ENCODE peak calls at places on chromosomes 16 and 17, in nine cellular contexts. Q is Peyer's patch, O is dorsolateral prefrontal cortex, C is hepatocyte, S is cardiac muscle cell, T is prostate gland, W is HL-60, B is kidney epithelial cell, P is K562. E is an unnamed sample.

GRCh38 chr16:71645450-71645849 is 19.5 kb downstream of the MARVELD3 start:
- DNase-seq in Q (peak), O (no peak), C (peak), S (peak), T (no peak), W (peak), B (no peak), P (peak), E (peak)

GRCh38 chr16:50692999-50693781 is at the start of gene NOD2:
- DNase-seq in Q (no peak), O (no peak), C (peak), S (peak), T (no peak), W (no peak), B (no peak), P (no peak), E (peak)

GRCh38 chr17:10737168-10737622 is 7.4 kb upstream of the TMEM220 start:
- DNase-seq in Q (peak), O (peak), C (peak), S (peak), T (peak), W (peak), B (no peak), P (peak), E (peak)

GRCh38 chr16:66650707-66651473 is 45.7 kb downstream of the CMTM4 start:
- DNase-seq in Q (peak), O (peak), C (peak), S (peak), T (peak), W (peak), B (peak), P (peak), E (peak)

GRCh38 chr16:68287276-68288251 is 23.2 kb downstream of the SLC7A6OS start:
- DNase-seq in Q (peak), O (no peak), C (no peak), S (no peak), T (no peak), W (no peak), B (no peak), P (peak), E (no peak)

GRCh38 chr17:73645050-73645871 is 1.0 kb upstream of the SDK2 start:
- DNase-seq in Q (peak), O (peak), C (peak), S (peak), T (peak), W (peak), B (no peak), P (no peak), E (no peak)

GRCh38 chr17:64774888-64775600 is 112.9 kb upstream of the SMURF2 start:
- DNase-seq in Q (peak), O (no peak), C (no peak), S (no peak), T (no peak), W (no peak), B (no peak), P (no peak), E (no peak)

GRCh38 chr17:32943206-32943605 is 15.3 kb downstream of the TMEM98 start:
- DNase-seq in Q (no peak), O (no peak), C (no peak), S (no peak), T (no peak), W (no peak), B (no peak), P (no peak), E (no peak)

GRCh38 chr17:82054351-82055022 is 2.8 kb downstream of the GPS1 start:
- DNase-seq in Q (no peak), O (no peak), C (no peak), S (no peak), T (no peak), W (no peak), B (no peak), P (no peak), E (no peak)

GRCh38 chr16:56915311-56916105 is 16.4 kb upstream of the HERPUD1 start:
- DNase-seq in Q (no peak), O (no peak), C (no peak), S (no peak), T (peak), W (no peak), B (no peak), P (no peak), E (no peak)

GRCh38 chr17:64281962-64282752 is 19.1 kb upstream of the TEX2 start:
- DNase-seq in Q (peak), O (peak), C (peak), S (peak), T (peak), W (peak), B (no peak), P (peak), E (peak)

GRCh38 chr17:64244165-64244564 is 18.9 kb downstream of the TEX2 start:
- DNase-seq in Q (no peak), O (no peak), C (no peak), S (peak), T (no peak), W (no peak), B (no peak), P (no peak), E (no peak)

GRCh38 chr16:813916-814412 is 13.4 kb upstream of the GNG13 start:
- DNase-seq in Q (no peak), O (no peak), C (no peak), S (no peak), T (no peak), W (no peak), B (no peak), P (no peak), E (no peak)

GRCh38 chr17:4815043-4815675 is 8.2 kb downstream of the PLD2 start:
- DNase-seq in Q (no peak), O (no peak), C (no peak), S (no peak), T (no peak), W (no peak), B (no peak), P (no peak), E (no peak)
- TF ChIP-seq CTCF in Q (peak), O (no peak), C (no peak), S (peak), T (no peak), W (peak), B (peak), P (peak), E (no peak)

DNA sequence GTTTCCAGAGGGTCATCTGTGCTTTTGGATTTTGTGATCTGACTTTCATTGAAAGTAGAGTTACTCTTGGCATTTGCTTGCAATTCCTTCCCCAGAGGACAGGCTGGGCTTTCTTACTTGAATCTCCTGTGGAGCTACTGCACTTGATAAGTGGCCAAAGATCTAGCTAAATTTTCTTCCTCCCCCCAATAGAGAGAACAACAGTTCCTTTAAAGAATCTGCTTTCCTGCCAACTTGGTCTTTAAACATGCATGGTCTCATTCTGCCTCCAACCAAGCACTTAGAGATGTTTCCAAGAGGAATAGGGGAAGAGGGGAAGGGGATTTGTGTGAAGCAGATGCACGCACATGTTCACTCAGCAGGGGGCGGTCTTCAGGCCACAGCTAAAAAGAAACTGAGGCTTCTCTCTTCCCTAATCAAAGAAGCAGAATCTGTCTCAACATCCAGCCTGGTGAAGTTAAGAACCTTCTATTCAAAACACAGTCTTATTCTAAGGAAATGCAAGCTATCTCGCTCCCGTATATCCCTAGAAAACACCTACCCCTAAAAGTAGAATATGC is 229.6 kb downstream of the ZFHX3 start:
- DNase-seq in Q (no peak), O (no peak), C (no peak), S (no peak), T (no peak), W (no peak), B (no peak), P (peak), E (no peak)
- TF ChIP-seq CTCF in Q (no peak), O (no peak), C (no peak), S (peak), T (no peak), W (no peak), B (peak), P (peak), E (no peak)

DNA sequence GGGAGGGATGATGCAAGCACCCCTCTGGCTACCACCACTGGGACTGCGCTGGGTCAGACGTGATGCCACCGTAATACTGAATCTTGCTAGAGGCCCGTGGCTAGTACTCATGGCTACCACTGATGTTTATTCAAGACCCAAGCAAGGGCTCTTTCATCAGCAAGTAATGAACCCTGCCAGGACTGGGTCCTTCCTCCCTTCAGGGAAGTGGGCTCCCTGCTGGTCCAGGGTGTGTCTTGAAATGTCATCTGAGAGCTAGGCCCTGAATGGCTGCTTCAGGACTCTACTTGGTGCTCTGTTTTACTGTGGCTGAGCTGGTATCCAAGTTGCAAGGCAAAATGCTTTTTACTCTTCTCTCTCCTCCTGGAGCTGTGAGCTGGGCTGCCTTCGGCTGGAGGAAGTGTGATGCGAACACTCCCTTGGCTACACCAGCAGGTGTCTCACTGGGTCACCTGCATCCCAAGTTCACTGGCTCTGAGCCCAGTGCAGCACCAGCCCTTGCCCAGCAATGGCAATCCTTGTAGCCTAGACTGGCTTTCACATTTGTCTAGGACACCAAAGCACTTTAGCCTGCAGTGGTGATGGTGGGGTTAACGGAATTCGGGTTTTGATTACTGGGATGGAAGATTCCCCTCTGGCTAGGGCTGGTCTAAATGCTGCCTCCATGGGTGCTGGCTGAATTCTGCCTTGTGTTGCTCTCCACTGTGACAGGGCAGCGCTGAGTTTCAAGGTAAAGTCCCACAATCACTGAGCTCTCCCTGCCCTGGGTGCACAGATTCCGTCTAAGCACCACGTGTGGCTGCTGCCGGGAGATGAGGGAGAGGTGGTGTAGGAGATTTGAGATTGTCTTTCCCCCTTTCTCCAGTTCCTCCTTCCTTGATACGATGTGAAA is 98.6 kb downstream of the USP22 start:
- DNase-seq in Q (peak), O (no peak), C (peak), S (peak), T (peak), W (no peak), B (no peak), P (peak), E (peak)
- TF ChIP-seq CTCF in Q (peak), O (no peak), C (peak), S (no peak), T (peak), W (no peak), B (peak), P (peak), E (peak)

DNA sequence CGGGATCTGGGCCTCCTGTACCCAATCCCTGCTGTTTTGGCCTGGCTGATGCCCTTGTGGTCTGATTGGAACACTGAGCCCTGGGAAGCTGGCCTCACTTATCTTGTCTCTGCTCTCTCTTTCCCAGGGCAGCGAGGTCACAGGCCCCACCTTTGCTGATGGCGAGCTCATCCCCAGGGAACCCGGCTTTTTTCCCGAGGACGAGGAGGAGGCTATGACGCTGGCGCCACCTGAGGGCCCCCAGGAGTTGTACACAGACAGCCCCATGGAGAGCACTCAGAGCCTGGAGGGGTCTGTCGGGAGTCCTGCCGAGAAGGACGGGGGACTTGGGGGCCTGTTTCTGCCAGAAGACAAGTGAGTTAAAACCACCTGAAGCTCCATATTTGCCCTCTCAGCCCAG is 126.0 kb downstream of the RAB11FIP4 start:
- DNase-seq in Q (no peak), O (no peak), C (no peak), S (peak), T (no peak), W (no peak), B (no peak), P (peak), E (no peak)
- TF ChIP-seq CTCF in Q (no peak), O (peak), C (peak), S (peak), T (no peak), W (no peak), B (peak), P (peak), E (peak)

DNA sequence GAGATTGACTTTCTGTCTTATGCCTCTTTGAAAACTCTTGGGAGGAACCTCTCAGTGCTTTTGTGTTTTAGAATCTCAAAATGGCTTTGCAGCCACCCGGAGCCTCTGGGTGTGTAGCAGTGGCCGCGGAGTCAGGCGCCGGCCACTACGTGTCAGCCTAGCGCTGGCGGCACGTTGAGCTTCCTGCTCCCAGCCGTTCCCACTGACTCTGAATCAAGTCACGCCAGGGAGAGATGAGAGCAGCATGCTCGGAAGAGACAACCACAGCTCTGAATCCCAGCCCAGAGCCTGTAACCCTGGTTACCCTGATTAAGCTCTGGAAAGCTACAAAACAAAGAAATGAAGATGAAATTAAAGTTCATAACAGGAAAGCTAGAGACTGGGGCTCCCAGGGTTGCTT is 97.4 kb upstream of the CACNG5 start:
- DNase-seq in Q (no peak), O (no peak), C (peak), S (peak), T (no peak), W (no peak), B (no peak), P (no peak), E (no peak)
- TF ChIP-seq CTCF in Q (no peak), O (peak), C (peak), S (peak), T (no peak), W (no peak), B (no peak), P (no peak), E (no peak)

GRCh38 chr16:55647798-55648197 is 8.0 kb upstream of the SLC6A2 start:
- DNase-seq in Q (no peak), O (no peak), C (no peak), S (no peak), T (no peak), W (no peak), B (no peak), P (no peak), E (no peak)
- TF ChIP-seq CTCF in Q (no peak), O (peak), C (peak), S (no peak), T (no peak), W (no peak), B (no peak), P (peak), E (no peak)

GRCh38 chr16:28826141-28826540 is 3.3 kb downstream of the ATXN2L start:
- DNase-seq in Q (no peak), O (no peak), C (no peak), S (no peak), T (no peak), W (no peak), B (no peak), P (no peak), E (no peak)
- TF ChIP-seq CTCF in Q (no peak), O (no peak), C (no peak), S (no peak), T (no peak), W (no peak), B (no peak), P (no peak), E (no peak)

DNA sequence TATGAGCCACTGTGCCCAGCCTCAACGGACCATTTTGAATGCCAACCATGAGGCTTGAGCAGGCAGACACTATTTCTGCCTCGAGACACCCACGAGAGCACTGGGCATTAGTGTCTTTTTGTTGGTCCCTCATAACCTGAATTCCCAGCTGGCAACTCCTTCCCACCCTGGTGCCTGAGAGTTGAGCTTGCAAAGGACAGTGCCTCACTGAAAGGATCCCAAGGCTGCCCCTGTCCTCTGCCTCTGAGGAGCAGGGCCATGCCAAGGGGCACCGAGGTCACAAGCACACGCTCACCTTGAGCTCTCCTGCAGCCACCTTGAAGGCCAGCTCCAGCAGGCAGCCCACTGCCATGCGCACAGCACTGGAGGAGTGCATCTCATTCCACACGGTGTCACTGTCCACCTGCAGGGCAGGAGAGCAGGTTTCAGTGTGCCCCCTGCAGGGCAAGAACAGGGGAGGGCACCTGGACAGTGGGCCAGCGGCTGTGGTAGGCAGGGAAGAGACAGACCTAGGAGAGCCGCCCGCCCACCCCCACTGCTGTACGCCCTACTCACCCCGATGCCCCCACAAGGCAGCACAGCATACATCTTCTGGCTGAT is 12.8 kb downstream of the G6PC3 start:
- DNase-seq in Q (no peak), O (no peak), C (no peak), S (no peak), T (no peak), W (peak), B (no peak), P (peak), E (no peak)
- TF ChIP-seq CTCF in Q (peak), O (no peak), C (peak), S (peak), T (no peak), W (no peak), B (peak), P (peak), E (peak)

E was measured in GM10248.